ENCODE peak calls at places on chromosome 22, in four cellular contexts. One of them, this sample, is unnamed.

GRCh38 chr22:49052023-49052538 is 775.6 kb downstream of the BRD1 start:
- DNase-seq in HCT116: no peak
- DNase-seq in GM23248: no peak
- DNase-seq in neural progenitor cell: no peak
- DNase-seq in this sample: no peak

GRCh38 chr22:30861688-30862552 is 106.7 kb downstream of the MORC2 start:
- DNase-seq in HCT116: no peak
- DNase-seq in GM23248: no peak
- DNase-seq in neural progenitor cell: no peak
- DNase-seq in this sample: peak

GRCh38 chr22:45376703-45377102 is 36.7 kb downstream of the SMC1B start:
- DNase-seq in HCT116: no peak
- DNase-seq in GM23248: no peak
- DNase-seq in neural progenitor cell: no peak
- DNase-seq in this sample: no peak

GRCh38 chr22:22348127-22348814 is 103.7 kb downstream of the VPREB1 start:
- DNase-seq in HCT116: peak
- DNase-seq in GM23248: peak
- DNase-seq in neural progenitor cell: peak
- DNase-seq in this sample: peak

GRCh38 chr22:37210041-37210803 is 2.1 kb downstream of the SSTR3 start:
- DNase-seq in HCT116: no peak
- DNase-seq in GM23248: no peak
- DNase-seq in neural progenitor cell: no peak
- DNase-seq in this sample: peak

GRCh38 chr22:16783930-16784354 is 41.3 kb downstream of the XKR3 start:
- DNase-seq in HCT116: peak
- DNase-seq in GM23248: peak
- DNase-seq in neural progenitor cell: peak
- DNase-seq in this sample: peak

GRCh38 chr22:26709617-26710390 is 52.4 kb downstream of the MIAT start:
- DNase-seq in HCT116: no peak
- DNase-seq in GM23248: peak
- DNase-seq in neural progenitor cell: no peak
- DNase-seq in this sample: no peak

GRCh38 chr22:23833017-23833795 is 5.6 kb downstream of the DERL3 start:
- DNase-seq in HCT116: no peak
- DNase-seq in GM23248: no peak
- DNase-seq in neural progenitor cell: no peak
- DNase-seq in this sample: no peak

GRCh38 chr22:17629646-17630045 is 1.1 kb upstream of the ATP6V1E1 start:
- DNase-seq in HCT116: no peak
- DNase-seq in GM23248: no peak
- DNase-seq in neural progenitor cell: no peak
- DNase-seq in this sample: no peak

GRCh38 chr22:35835998-35836691 is 118.5 kb downstream of the APOL5 start:
- DNase-seq in HCT116: peak
- DNase-seq in GM23248: peak
- DNase-seq in neural progenitor cell: peak
- DNase-seq in this sample: peak

GRCh38 chr22:23835773-23836144 is 3.0 kb downstream of the DERL3 start:
- DNase-seq in HCT116: no peak
- DNase-seq in GM23248: no peak
- DNase-seq in neural progenitor cell: no peak
- DNase-seq in this sample: no peak

GRCh38 chr22:49934144-49934890 is 15.9 kb downstream of the CRELD2 start:
- DNase-seq in HCT116: no peak
- DNase-seq in GM23248: peak
- DNase-seq in neural progenitor cell: no peak
- DNase-seq in this sample: peak

GRCh38 chr22:36234211-36234610 is 5.1 kb downstream of the APOL2 start:
- DNase-seq in HCT116: no peak
- DNase-seq in GM23248: no peak
- DNase-seq in neural progenitor cell: no peak
- DNase-seq in this sample: no peak

GRCh38 chr22:44084044-44084772 is 60.1 kb downstream of the PARVB start:
- DNase-seq in HCT116: no peak
- DNase-seq in GM23248: no peak
- DNase-seq in neural progenitor cell: no peak
- DNase-seq in this sample: no peak
- TF ChIP-seq EZH2phosphoT487 in HCT116: no peak
- TF ChIP-seq EZH2phosphoT487 in GM23248: no peak
- TF ChIP-seq EZH2phosphoT487 in neural progenitor cell: no peak
- TF ChIP-seq EZH2phosphoT487 in this sample: no peak

GRCh38 chr22:32725369-32725988 is 76.0 kb upstream of the TIMP3 start:
- DNase-seq in HCT116: no peak
- DNase-seq in GM23248: no peak
- DNase-seq in neural progenitor cell: no peak
- DNase-seq in this sample: no peak
- TF ChIP-seq EZH2phosphoT487 in HCT116: no peak
- TF ChIP-seq EZH2phosphoT487 in GM23248: no peak
- TF ChIP-seq EZH2phosphoT487 in neural progenitor cell: no peak
- TF ChIP-seq EZH2phosphoT487 in this sample: no peak

GRCh38 chr22:39254122-39254521 is 9.3 kb upstream of the PDGFB start:
- DNase-seq in HCT116: no peak
- DNase-seq in GM23248: no peak
- DNase-seq in neural progenitor cell: no peak
- DNase-seq in this sample: no peak
- TF ChIP-seq EZH2phosphoT487 in HCT116: no peak
- TF ChIP-seq EZH2phosphoT487 in GM23248: no peak
- TF ChIP-seq EZH2phosphoT487 in neural progenitor cell: no peak
- TF ChIP-seq EZH2phosphoT487 in this sample: no peak

GRCh38 chr22:47818496-47818895 is 1056.0 kb downstream of the TBC1D22A start:
- DNase-seq in HCT116: no peak
- DNase-seq in GM23248: no peak
- DNase-seq in neural progenitor cell: no peak
- DNase-seq in this sample: no peak
- TF ChIP-seq EZH2phosphoT487 in HCT116: no peak
- TF ChIP-seq EZH2phosphoT487 in GM23248: no peak
- TF ChIP-seq EZH2phosphoT487 in neural progenitor cell: no peak
- TF ChIP-seq EZH2phosphoT487 in this sample: no peak

GRCh38 chr22:28604961-28605360 is 74.7 kb downstream of the TTC28 start:
- DNase-seq in HCT116: no peak
- DNase-seq in GM23248: peak
- DNase-seq in neural progenitor cell: no peak
- DNase-seq in this sample: no peak

GRCh38 chr22:28597665-28598064 is 82.0 kb downstream of the TTC28 start:
- DNase-seq in HCT116: no peak
- DNase-seq in GM23248: no peak
- DNase-seq in neural progenitor cell: no peak
- DNase-seq in this sample: no peak

GRCh38 chr22:28599693-28600092 is 79.9 kb downstream of the TTC28 start:
- DNase-seq in HCT116: no peak
- DNase-seq in GM23248: no peak
- DNase-seq in neural progenitor cell: no peak
- DNase-seq in this sample: no peak

GRCh38 chr22:28601915-28602314 is 77.7 kb downstream of the TTC28 start:
- DNase-seq in HCT116: no peak
- DNase-seq in GM23248: no peak
- DNase-seq in neural progenitor cell: no peak
- DNase-seq in this sample: no peak

DNA sequence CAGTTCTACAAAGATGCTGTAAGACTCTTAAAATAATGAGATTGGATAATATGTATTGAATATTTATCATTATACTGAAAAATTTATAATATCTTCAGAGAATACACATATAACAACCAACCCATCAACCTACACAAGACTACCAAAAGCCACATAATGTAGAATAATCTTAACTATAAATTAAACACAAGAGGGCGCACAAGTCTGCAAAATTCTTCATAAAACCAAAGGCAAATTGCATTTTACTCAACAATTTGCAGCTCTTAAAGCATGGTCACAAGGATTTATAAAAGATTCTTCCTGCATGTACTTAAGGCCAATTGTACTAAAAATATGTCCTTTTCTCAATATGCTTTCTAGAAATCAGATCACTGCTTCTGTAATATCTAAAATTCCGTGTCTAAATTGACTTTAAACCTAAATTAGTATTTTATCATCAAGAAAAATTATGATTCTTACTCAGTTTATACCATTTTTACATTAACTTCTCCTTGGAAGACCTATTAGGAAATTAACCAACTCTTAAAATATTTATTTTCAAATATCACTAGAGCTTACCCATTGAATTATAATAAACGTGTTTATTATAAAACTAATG is 79.0 kb downstream of the TTC28 start:
- DNase-seq in HCT116: peak
- DNase-seq in GM23248: peak
- DNase-seq in neural progenitor cell: peak
- DNase-seq in this sample: peak
- TF ChIP-seq EZH2phosphoT487 in HCT116: no peak
- TF ChIP-seq EZH2phosphoT487 in GM23248: no peak
- TF ChIP-seq EZH2phosphoT487 in neural progenitor cell: no peak
- TF ChIP-seq EZH2phosphoT487 in this sample: no peak

DNA sequence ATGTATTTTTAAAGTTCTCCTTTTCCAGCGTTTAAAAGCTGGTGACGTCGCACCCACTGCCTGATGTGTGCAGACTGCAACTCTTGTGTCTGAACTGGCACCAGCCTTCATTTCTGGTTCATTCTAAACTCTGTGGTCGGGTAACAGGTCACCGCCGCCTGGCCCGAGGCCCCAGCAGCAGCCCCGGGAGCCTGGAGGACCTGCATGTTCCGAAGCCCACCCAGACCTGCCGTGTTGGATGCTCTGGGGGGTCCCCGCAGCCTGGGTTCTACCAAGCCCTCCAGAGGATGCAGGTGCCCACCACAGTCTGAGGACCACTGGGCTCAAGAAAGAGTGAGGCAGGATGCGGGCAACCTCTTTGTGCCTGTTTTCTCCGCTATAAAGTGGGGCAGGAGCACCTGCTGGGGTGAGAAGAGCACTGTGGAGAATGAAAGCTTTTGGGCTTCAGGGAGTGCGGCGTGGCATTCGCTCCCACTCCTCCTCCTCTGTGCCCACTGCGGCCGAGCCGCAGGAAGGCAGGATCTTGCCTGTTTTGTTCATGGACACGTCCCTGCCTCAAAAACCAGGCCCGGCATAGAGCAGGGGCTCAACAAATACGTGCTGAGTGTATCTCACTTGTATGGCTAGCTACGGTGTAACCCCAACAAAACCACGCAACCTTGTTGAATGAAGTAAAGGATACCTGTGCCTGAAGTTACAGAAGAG is 40.1 kb downstream of the CERK start:
- DNase-seq in HCT116: no peak
- DNase-seq in GM23248: no peak
- DNase-seq in neural progenitor cell: no peak
- DNase-seq in this sample: no peak
- TF ChIP-seq EZH2phosphoT487 in HCT116: no peak
- TF ChIP-seq EZH2phosphoT487 in GM23248: no peak
- TF ChIP-seq EZH2phosphoT487 in neural progenitor cell: no peak
- TF ChIP-seq EZH2phosphoT487 in this sample: no peak

This sample was measured in hepatocyte.